ENCODE peak calls at places on chromosomes 1 and 21, in five cellular contexts. One of them, this sample, is unnamed.

GRCh38 chr1:45198185-45198584 is 8.2 kb downstream of the ZSWIM5 start:
- DNase-seq in K562: no peak
- DNase-seq in SK-N-SH: no peak
- DNase-seq in GM23338: no peak
- DNase-seq in HCT116: no peak
- DNase-seq in this sample: no peak

GRCh38 chr1:209354111-209354839 is 229.2 kb upstream of the CAMK1G start:
- DNase-seq in K562: peak; percentile 71
- DNase-seq in SK-N-SH: peak; percentile 68
- DNase-seq in GM23338: peak; percentile 96
- DNase-seq in HCT116: peak; percentile 85
- DNase-seq in this sample: peak; percentile 62

GRCh38 chr1:177585492-177586220 is 384.2 kb downstream of the SEC16B start:
- DNase-seq in K562: no peak
- DNase-seq in SK-N-SH: no peak
- DNase-seq in GM23338: no peak
- DNase-seq in HCT116: no peak
- DNase-seq in this sample: no peak

GRCh38 chr1:27483659-27484058 is 6.3 kb downstream of the WASF2 start:
- DNase-seq in K562: no peak
- DNase-seq in SK-N-SH: no peak
- DNase-seq in GM23338: no peak
- DNase-seq in HCT116: no peak
- DNase-seq in this sample: no peak

GRCh38 chr1:116224561-116224960 is 113.4 kb downstream of the MAB21L3 start:
- DNase-seq in K562: no peak
- DNase-seq in SK-N-SH: no peak
- DNase-seq in GM23338: no peak
- DNase-seq in HCT116: no peak
- DNase-seq in this sample: no peak

GRCh38 chr1:12053752-12054548 is 9.2 kb upstream of the TNFRSF8 start:
- DNase-seq in K562: no peak
- DNase-seq in SK-N-SH: no peak
- DNase-seq in GM23338: no peak
- DNase-seq in HCT116: no peak
- DNase-seq in this sample: no peak

GRCh38 chr1:228082975-228083870 is 715 bp downstream of the ARF1 start:
- DNase-seq in K562: peak; percentile 86
- DNase-seq in SK-N-SH: peak; percentile 55
- DNase-seq in GM23338: peak; percentile 40
- DNase-seq in HCT116: no peak
- DNase-seq in this sample: no peak

GRCh38 chr1:234515821-234516241 is 36.9 kb upstream of the TARBP1 start:
- DNase-seq in K562: no peak
- DNase-seq in SK-N-SH: no peak
- DNase-seq in GM23338: peak; percentile 48
- DNase-seq in HCT116: no peak
- DNase-seq in this sample: no peak

GRCh38 chr1:93629101-93630059 is 52.3 kb downstream of the BCAR3 start:
- DNase-seq in K562: peak; percentile 48
- DNase-seq in SK-N-SH: peak; percentile 53
- DNase-seq in GM23338: peak; percentile 90
- DNase-seq in HCT116: peak; percentile 59
- DNase-seq in this sample: peak; percentile 12

GRCh38 chr1:244968431-244968830 is 104.1 kb upstream of the HNRNPU start:
- DNase-seq in K562: no peak
- DNase-seq in SK-N-SH: no peak
- DNase-seq in GM23338: peak; percentile 35
- DNase-seq in HCT116: no peak
- DNase-seq in this sample: no peak

GRCh38 chr1:75602486-75602885 is 8.4 kb downstream of the SLC44A5 start:
- DNase-seq in K562: no peak
- DNase-seq in SK-N-SH: no peak
- DNase-seq in GM23338: no peak
- DNase-seq in HCT116: no peak
- DNase-seq in this sample: no peak

GRCh38 chr1:110672001-110672752 is 2.6 kb downstream of the KCNA3 start:
- DNase-seq in K562: peak; percentile 51
- DNase-seq in SK-N-SH: peak; percentile 83
- DNase-seq in GM23338: peak; percentile 84
- DNase-seq in HCT116: no peak
- DNase-seq in this sample: peak; percentile 71

GRCh38 chr1:158146165-158146564 is 34.5 kb upstream of the CD1D start:
- DNase-seq in K562: no peak
- DNase-seq in SK-N-SH: no peak
- DNase-seq in GM23338: no peak
- DNase-seq in HCT116: no peak
- DNase-seq in this sample: no peak

GRCh38 chr1:156608981-156609380 is 7.7 kb upstream of the GPATCH4 start:
- DNase-seq in K562: peak; percentile 62
- DNase-seq in SK-N-SH: peak; percentile 60
- DNase-seq in GM23338: peak; percentile 78
- DNase-seq in HCT116: no peak
- DNase-seq in this sample: no peak

GRCh38 chr1:155057104-155057503 is 6.0 kb downstream of the ADAM15 start:
- DNase-seq in K562: no peak
- DNase-seq in SK-N-SH: no peak
- DNase-seq in GM23338: no peak
- DNase-seq in HCT116: no peak
- DNase-seq in this sample: no peak

GRCh38 chr1:208045410-208046252 is 134.7 kb upstream of the CD34 start:
- DNase-seq in K562: no peak
- DNase-seq in SK-N-SH: no peak
- DNase-seq in GM23338: peak; percentile 25
- DNase-seq in HCT116: peak; percentile 28
- DNase-seq in this sample: no peak

GRCh38 chr1:101055623-101056022 is 30.0 kb upstream of the DPH5 start:
- DNase-seq in K562: no peak
- DNase-seq in SK-N-SH: no peak
- DNase-seq in GM23338: no peak
- DNase-seq in HCT116: no peak
- DNase-seq in this sample: no peak

GRCh38 chr1:88673446-88673845 is 10.6 kb upstream of the PKN2 start:
- DNase-seq in K562: no peak
- DNase-seq in SK-N-SH: no peak
- DNase-seq in GM23338: no peak
- DNase-seq in HCT116: no peak
- DNase-seq in this sample: no peak

GRCh38 chr21:28727809-28728208 is 264.9 kb downstream of the LTN1 start:
- DNase-seq in K562: no peak
- DNase-seq in SK-N-SH: no peak
- DNase-seq in GM23338: no peak
- DNase-seq in HCT116: no peak
- DNase-seq in this sample: no peak

GRCh38 chr21:14741237-14741636 is 195.1 kb upstream of the SAMSN1 start:
- DNase-seq in K562: no peak
- DNase-seq in SK-N-SH: no peak
- DNase-seq in GM23338: no peak
- DNase-seq in HCT116: peak; percentile 13
- DNase-seq in this sample: no peak

GRCh38 chr1:4700801-4701200 is 46.4 kb downstream of the AJAP1 start:
- DNase-seq in K562: no peak
- DNase-seq in SK-N-SH: no peak
- DNase-seq in GM23338: no peak
- DNase-seq in HCT116: no peak
- DNase-seq in this sample: no peak

GRCh38 chr1:105886309-105886708 is 1170.2 kb upstream of the PRMT6 start:
- DNase-seq in K562: no peak
- DNase-seq in SK-N-SH: no peak
- DNase-seq in GM23338: no peak
- DNase-seq in HCT116: no peak
- DNase-seq in this sample: no peak

GRCh38 chr1:55064861-55065263 is 25.5 kb downstream of the PCSK9 start:
- DNase-seq in K562: no peak
- DNase-seq in SK-N-SH: no peak
- DNase-seq in GM23338: no peak
- DNase-seq in HCT116: no peak
- DNase-seq in this sample: no peak

GRCh38 chr1:160284220-160284781 is 632 bp downstream of the PEX19 start:
- DNase-seq in K562: peak; percentile 26
- DNase-seq in SK-N-SH: no peak
- DNase-seq in GM23338: peak; percentile 44
- DNase-seq in HCT116: no peak
- DNase-seq in this sample: peak; percentile 57

GRCh38 chr1:86205741-86206140 is 49.2 kb upstream of the COL24A1 start:
- DNase-seq in K562: no peak
- DNase-seq in SK-N-SH: no peak
- DNase-seq in GM23338: no peak
- DNase-seq in HCT116: no peak
- DNase-seq in this sample: no peak

GRCh38 chr1:3750716-3751115 is 1.5 kb upstream of the CCDC27 start:
- DNase-seq in K562: no peak
- DNase-seq in SK-N-SH: no peak
- DNase-seq in GM23338: no peak
- DNase-seq in HCT116: no peak
- DNase-seq in this sample: no peak

GRCh38 chr1:24415334-24415909 is at the start of gene NIPAL3:
- DNase-seq in K562: peak; percentile 91
- DNase-seq in SK-N-SH: peak; percentile 91
- DNase-seq in GM23338: peak; percentile 100
- DNase-seq in HCT116: peak; percentile 99
- DNase-seq in this sample: peak; percentile 97

GRCh38 chr1:24411963-24412362 is 1.6 kb downstream of the STPG1 start:
- DNase-seq in K562: peak; percentile 21
- DNase-seq in SK-N-SH: no peak
- DNase-seq in GM23338: no peak
- DNase-seq in HCT116: no peak
- DNase-seq in this sample: no peak

GRCh38 chr1:24412408-24412807 is 1.2 kb downstream of the STPG1 start:
- DNase-seq in K562: no peak
- DNase-seq in SK-N-SH: no peak
- DNase-seq in GM23338: no peak
- DNase-seq in HCT116: no peak
- DNase-seq in this sample: no peak

GRCh38 chr1:24414884-24415333 is 693 bp upstream of the NIPAL3 start:
- DNase-seq in K562: no peak
- DNase-seq in SK-N-SH: no peak
- DNase-seq in GM23338: no peak
- DNase-seq in HCT116: no peak
- DNase-seq in this sample: no peak

GRCh38 chr1:24413350-24414163 is at the start of gene STPG1:
- DNase-seq in K562: peak; percentile 96
- DNase-seq in SK-N-SH: peak; percentile 94
- DNase-seq in GM23338: peak; percentile 92
- DNase-seq in HCT116: peak; percentile 92
- DNase-seq in this sample: peak; percentile 86
- TF ChIP-seq POLR2AphosphoS5 in K562: peak; percentile 36
- TF ChIP-seq POLR2AphosphoS5 in SK-N-SH: peak; percentile 19
- TF ChIP-seq POLR2AphosphoS5 in GM23338: peak; percentile 76
- TF ChIP-seq POLR2AphosphoS5 in HCT116: peak; percentile 76
- TF ChIP-seq POLR2AphosphoS5 in this sample: peak; percentile 44

DNA sequence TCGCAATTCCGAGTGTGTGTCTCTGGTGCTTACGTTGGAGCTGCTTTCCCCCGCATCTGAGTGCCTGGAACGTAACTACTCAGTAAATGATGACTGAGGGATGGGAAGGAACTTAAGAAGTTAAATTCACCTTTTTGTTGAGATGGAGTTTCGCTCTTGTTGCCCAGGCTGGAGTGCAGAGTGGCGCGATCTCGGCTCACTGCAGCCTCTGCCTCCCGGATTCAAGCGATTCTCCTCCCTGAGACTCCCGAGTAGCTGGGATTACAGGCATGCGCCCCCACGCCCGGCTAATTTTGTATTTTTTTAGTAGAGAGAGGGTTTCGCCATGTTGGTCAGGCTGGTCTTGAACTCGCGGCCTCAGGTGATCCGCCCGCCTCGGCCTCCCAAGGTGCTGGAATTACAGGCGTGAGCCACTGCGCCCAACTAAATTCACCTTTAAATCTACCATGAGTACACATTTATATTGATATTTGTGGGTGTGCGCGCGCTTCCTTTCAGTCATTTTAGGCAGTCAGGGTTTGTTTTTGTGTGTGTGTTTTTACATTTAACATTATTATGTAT is 877 bp downstream of the NDUFS5 start:
- DNase-seq in K562: no peak
- DNase-seq in SK-N-SH: no peak
- DNase-seq in GM23338: no peak
- DNase-seq in HCT116: no peak
- DNase-seq in this sample: no peak
- TF ChIP-seq REST in K562: no peak
- TF ChIP-seq REST in SK-N-SH: no peak
- TF ChIP-seq REST in GM23338: no peak
- TF ChIP-seq REST in HCT116: no peak
- TF ChIP-seq REST in this sample: no peak

DNA sequence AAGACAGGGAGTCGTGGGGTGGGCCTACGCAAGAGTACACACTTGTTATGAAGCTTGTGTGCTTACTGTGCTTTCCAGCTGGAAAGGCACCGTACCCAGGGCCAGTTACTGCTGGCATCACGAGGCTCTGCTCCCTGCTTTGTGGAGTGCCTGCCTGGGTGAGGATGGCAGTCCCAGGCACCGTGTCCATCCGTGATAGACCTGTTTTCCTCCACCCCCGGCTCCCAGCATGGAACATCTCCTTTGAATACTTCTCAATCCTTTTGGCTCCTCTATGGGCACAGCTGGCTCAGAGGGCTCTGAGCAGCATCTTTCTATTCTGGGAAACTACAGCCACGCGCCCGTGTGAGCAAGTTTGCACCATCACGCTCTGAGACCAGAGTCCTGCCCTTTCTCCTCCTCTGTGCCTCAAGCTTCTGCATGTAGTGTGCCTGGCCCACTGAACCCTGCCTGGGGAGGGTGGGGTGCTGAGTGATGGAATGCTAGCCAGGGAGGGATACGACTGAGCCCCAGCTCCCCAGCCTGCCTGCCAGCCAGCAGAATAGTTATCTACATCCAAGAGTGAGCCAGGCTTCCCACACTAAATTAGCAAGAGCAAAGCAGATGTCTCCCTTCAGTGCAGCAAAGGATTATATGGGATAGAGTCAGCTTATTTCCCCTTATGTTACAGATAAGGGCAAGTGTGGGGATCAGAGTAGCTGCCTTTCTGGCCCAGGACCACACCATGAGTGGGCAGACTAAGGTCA is 7.1 kb upstream of the TNR start:
- DNase-seq in K562: no peak
- DNase-seq in SK-N-SH: no peak
- DNase-seq in GM23338: no peak
- DNase-seq in HCT116: no peak
- DNase-seq in this sample: no peak
- H3K27ac ChIP-seq in K562: no peak overlapping the region
- H3K27ac ChIP-seq in SK-N-SH: no peak overlapping the region
- H3K27ac ChIP-seq in GM23338: no peak overlapping the region
- H3K27ac ChIP-seq in HCT116: no peak overlapping the region
- H3K27ac ChIP-seq in this sample: no peak overlapping the region

DNA sequence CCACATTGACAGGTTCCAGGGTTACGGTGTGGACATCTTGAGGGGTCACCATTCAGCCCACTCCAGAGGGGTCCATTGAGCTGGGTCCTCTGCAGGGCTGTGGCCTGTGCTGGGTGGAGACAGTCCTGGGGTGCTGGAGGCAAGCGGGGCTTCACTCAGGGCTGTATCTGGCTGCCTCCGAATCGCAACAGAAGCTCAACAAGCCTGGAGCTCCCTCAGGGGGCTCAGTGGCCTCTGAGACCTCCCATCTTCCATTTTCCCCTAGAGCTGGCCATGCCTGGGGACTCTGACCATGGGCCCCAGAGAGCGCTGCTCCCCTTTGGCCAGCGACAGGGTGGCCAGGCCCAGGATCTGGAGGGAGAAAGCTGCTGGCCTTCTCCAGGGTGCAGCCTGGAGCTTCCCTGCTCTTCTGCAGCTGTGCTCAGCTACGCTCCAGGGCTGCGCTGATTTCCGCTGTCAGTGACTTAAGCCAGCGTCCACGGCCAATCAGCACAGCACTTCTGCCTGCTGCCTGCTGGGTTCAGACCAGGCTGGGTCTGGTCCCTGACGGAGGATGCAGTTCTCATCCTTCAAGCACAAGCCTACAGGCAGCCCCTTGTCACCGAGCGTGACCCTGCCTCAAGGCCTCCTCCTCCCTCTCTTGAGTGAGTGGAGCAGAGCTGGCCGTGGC is 44.9 kb upstream of the ADARB1 start:
- DNase-seq in K562: no peak
- DNase-seq in SK-N-SH: peak; percentile 70
- DNase-seq in GM23338: peak; percentile 63
- DNase-seq in HCT116: no peak
- DNase-seq in this sample: no peak
- TF ChIP-seq POLR2AphosphoS5 in K562: no peak
- TF ChIP-seq POLR2AphosphoS5 in SK-N-SH: no peak
- TF ChIP-seq POLR2AphosphoS5 in GM23338: no peak
- TF ChIP-seq POLR2AphosphoS5 in HCT116: no peak
- TF ChIP-seq POLR2AphosphoS5 in this sample: no peak